ENCODE peak calls at places on chromosomes 2 and 18, in four cellular contexts. L is fibroblast of lung, H is ELF-1, N is mucosa of gallbladder. X is an unnamed sample.

GRCh38 chr18:12606592-12607315 is 51.2 kb downstream of the SPIRE1 start:
- DNase-seq in L (peak), H (no peak), N (no peak), X (peak)

GRCh38 chr2:128771401-128771800 is 452.7 kb upstream of the HS6ST1 start:
- DNase-seq in L (no peak), H (no peak), N (no peak), X (no peak)

GRCh38 chr2:175066411-175066810 is 61.2 kb upstream of the CHN1 start:
- DNase-seq in L (peak), H (no peak), N (no peak), X (no peak)

GRCh38 chr2:19851116-19851515 is 50.7 kb downstream of the TTC32 start:
- DNase-seq in L (no peak), H (peak), N (no peak), X (no peak)

GRCh38 chr18:34977787-34978532 is 63.3 kb upstream of the MAPRE2 start:
- DNase-seq in L (no peak), H (peak), N (peak), X (peak)

GRCh38 chr2:226215902-226216503 is 583.6 kb downstream of the IRS1 start:
- DNase-seq in L (peak), H (peak), N (peak), X (peak)

GRCh38 chr2:205716126-205716525 is 33.8 kb downstream of the NRP2 start:
- DNase-seq in L (no peak), H (peak), N (peak), X (no peak)

GRCh38 chr18:10660485-10660884 is 134.7 kb downstream of the NAPG start:
- DNase-seq in L (peak), H (no peak), N (no peak), X (peak)

GRCh38 chr2:127719301-127720218 is 18.3 kb downstream of the SFT2D3 start:
- DNase-seq in L (no peak), H (no peak), N (no peak), X (no peak)

GRCh38 chr2:37809525-37809924 is 115.6 kb upstream of the RMDN2 start:
- DNase-seq in L (peak), H (no peak), N (peak), X (peak)

GRCh38 chr18:44423826-44424225 is 256.9 kb upstream of the SETBP1 start:
- DNase-seq in L (no peak), H (peak), N (no peak), X (no peak)

GRCh38 chr2:121386102-121386501 is 101.1 kb upstream of the TFCP2L1 start:
- DNase-seq in L (no peak), H (no peak), N (no peak), X (no peak)

GRCh38 chr2:152354909-152355308 is 19.9 kb downstream of the FMNL2 start:
- DNase-seq in L (peak), H (no peak), N (no peak), X (peak)

X was measured in myocyte.